ENCODE peak calls at places on chromosomes 11 and 22, in seven cellular contexts. One of them, this sample, is unnamed.

GRCh38 chr11:79592441-79593223 is 151.8 kb upstream of the TENM4 start:
- DNase-seq in IMR-90: no peak
- DNase-seq in mesenchymal stem cell: no peak
- DNase-seq in H1: no peak
- DNase-seq in trophoblast cell: no peak
- DNase-seq in mesendoderm: no peak
- DNase-seq in neuronal stem cell: no peak
- DNase-seq in this sample: no peak

GRCh38 chr11:65651589-65652510 is 10.9 kb downstream of the RELA start:
- DNase-seq in IMR-90: peak
- DNase-seq in mesenchymal stem cell: peak
- DNase-seq in H1: no peak
- DNase-seq in trophoblast cell: peak
- DNase-seq in mesendoderm: no peak
- DNase-seq in neuronal stem cell: no peak
- DNase-seq in this sample: no peak

GRCh38 chr11:130585545-130585944 is 137.1 kb downstream of the ADAMTS15 start:
- DNase-seq in IMR-90: no peak
- DNase-seq in mesenchymal stem cell: no peak
- DNase-seq in H1: no peak
- DNase-seq in trophoblast cell: peak
- DNase-seq in mesendoderm: peak
- DNase-seq in neuronal stem cell: no peak
- DNase-seq in this sample: no peak

GRCh38 chr11:121829159-121829643 is 286.8 kb downstream of the BLID start:
- DNase-seq in IMR-90: peak
- DNase-seq in mesenchymal stem cell: peak
- DNase-seq in H1: no peak
- DNase-seq in trophoblast cell: peak
- DNase-seq in mesendoderm: no peak
- DNase-seq in neuronal stem cell: no peak
- DNase-seq in this sample: no peak

GRCh38 chr11:63749624-63750023 is 19.0 kb downstream of the ZFTA start:
- DNase-seq in IMR-90: no peak
- DNase-seq in mesenchymal stem cell: no peak
- DNase-seq in H1: no peak
- DNase-seq in trophoblast cell: no peak
- DNase-seq in mesendoderm: no peak
- DNase-seq in neuronal stem cell: no peak
- DNase-seq in this sample: no peak

GRCh38 chr11:125903753-125904659 is at the start of gene DDX25:
- DNase-seq in IMR-90: no peak
- DNase-seq in mesenchymal stem cell: no peak
- DNase-seq in H1: peak
- DNase-seq in trophoblast cell: peak
- DNase-seq in mesendoderm: peak
- DNase-seq in neuronal stem cell: peak
- DNase-seq in this sample: peak

GRCh38 chr22:21762712-21763581 is 27.4 kb upstream of the YPEL1 start:
- DNase-seq in IMR-90: no peak
- DNase-seq in mesenchymal stem cell: no peak
- DNase-seq in H1: no peak
- DNase-seq in trophoblast cell: no peak
- DNase-seq in mesendoderm: no peak
- DNase-seq in neuronal stem cell: no peak
- DNase-seq in this sample: no peak

GRCh38 chr22:21989049-21989448 is 6.5 kb upstream of the TOP3B start:
- DNase-seq in IMR-90: no peak
- DNase-seq in mesenchymal stem cell: no peak
- DNase-seq in H1: no peak
- DNase-seq in trophoblast cell: peak
- DNase-seq in mesendoderm: no peak
- DNase-seq in neuronal stem cell: no peak
- DNase-seq in this sample: no peak

GRCh38 chr11:84465040-84465439 is 1162.1 kb downstream of the DLG2 start:
- DNase-seq in IMR-90: no peak
- DNase-seq in mesenchymal stem cell: no peak
- DNase-seq in H1: no peak
- DNase-seq in trophoblast cell: no peak
- DNase-seq in mesendoderm: no peak
- DNase-seq in neuronal stem cell: no peak
- DNase-seq in this sample: no peak

GRCh38 chr11:129740877-129741276 is 74.8 kb upstream of the TMEM45B start:
- DNase-seq in IMR-90: no peak
- DNase-seq in mesenchymal stem cell: no peak
- DNase-seq in H1: no peak
- DNase-seq in trophoblast cell: no peak
- DNase-seq in mesendoderm: no peak
- DNase-seq in neuronal stem cell: no peak
- DNase-seq in this sample: no peak

GRCh38 chr11:2580444-2581050 is 119.2 kb downstream of the KCNQ1OT1 start:
- DNase-seq in IMR-90: no peak
- DNase-seq in mesenchymal stem cell: no peak
- DNase-seq in H1: peak
- DNase-seq in trophoblast cell: no peak
- DNase-seq in mesendoderm: no peak
- DNase-seq in neuronal stem cell: no peak
- DNase-seq in this sample: peak

GRCh38 chr22:46135611-46136538 is 14.5 kb upstream of the PPARA start:
- DNase-seq in IMR-90: no peak
- DNase-seq in mesenchymal stem cell: no peak
- DNase-seq in H1: no peak
- DNase-seq in trophoblast cell: no peak
- DNase-seq in mesendoderm: no peak
- DNase-seq in neuronal stem cell: no peak
- DNase-seq in this sample: no peak

GRCh38 chr22:50271519-50271970 is 1.4 kb upstream of the MAPK11 start:
- DNase-seq in IMR-90: peak
- DNase-seq in mesenchymal stem cell: peak
- DNase-seq in H1: peak
- DNase-seq in trophoblast cell: peak
- DNase-seq in mesendoderm: peak
- DNase-seq in neuronal stem cell: peak
- DNase-seq in this sample: peak

GRCh38 chr11:26834601-26835000 is 112.7 kb upstream of the SLC5A12 start:
- DNase-seq in IMR-90: no peak
- DNase-seq in mesenchymal stem cell: no peak
- DNase-seq in H1: no peak
- DNase-seq in trophoblast cell: no peak
- DNase-seq in mesendoderm: no peak
- DNase-seq in neuronal stem cell: no peak
- DNase-seq in this sample: no peak

GRCh38 chr22:45208696-45208992 is 32.0 kb downstream of the KIAA0930 start:
- DNase-seq in IMR-90: no peak
- DNase-seq in mesenchymal stem cell: no peak
- DNase-seq in H1: no peak
- DNase-seq in trophoblast cell: no peak
- DNase-seq in mesendoderm: no peak
- DNase-seq in neuronal stem cell: no peak
- DNase-seq in this sample: no peak

GRCh38 chr22:28112548-28113043 is 193.5 kb upstream of the PITPNB start:
- DNase-seq in IMR-90: peak
- DNase-seq in mesenchymal stem cell: peak
- DNase-seq in H1: no peak
- DNase-seq in trophoblast cell: peak
- DNase-seq in mesendoderm: peak
- DNase-seq in neuronal stem cell: peak
- DNase-seq in this sample: peak

GRCh38 chr11:2359557-2359956 is 17.6 kb upstream of the CD81 start:
- DNase-seq in IMR-90: no peak
- DNase-seq in mesenchymal stem cell: no peak
- DNase-seq in H1: no peak
- DNase-seq in trophoblast cell: no peak
- DNase-seq in mesendoderm: no peak
- DNase-seq in neuronal stem cell: no peak
- DNase-seq in this sample: no peak

GRCh38 chr11:85874265-85874664 is 19.1 kb downstream of the CCDC83 start:
- DNase-seq in IMR-90: peak
- DNase-seq in mesenchymal stem cell: peak
- DNase-seq in H1: no peak
- DNase-seq in trophoblast cell: no peak
- DNase-seq in mesendoderm: no peak
- DNase-seq in neuronal stem cell: no peak
- DNase-seq in this sample: no peak

GRCh38 chr11:111207213-111207612 is 38.3 kb upstream of the POU2AF2 start:
- DNase-seq in IMR-90: no peak
- DNase-seq in mesenchymal stem cell: no peak
- DNase-seq in H1: no peak
- DNase-seq in trophoblast cell: no peak
- DNase-seq in mesendoderm: no peak
- DNase-seq in neuronal stem cell: no peak
- DNase-seq in this sample: no peak

GRCh38 chr11:111205622-111206385 is 39.7 kb upstream of the POU2AF2 start:
- DNase-seq in IMR-90: no peak
- DNase-seq in mesenchymal stem cell: no peak
- DNase-seq in H1: no peak
- DNase-seq in trophoblast cell: no peak
- DNase-seq in mesendoderm: no peak
- DNase-seq in neuronal stem cell: no peak
- DNase-seq in this sample: no peak

GRCh38 chr11:111206472-111206871 is 39.1 kb upstream of the POU2AF2 start:
- DNase-seq in IMR-90: peak
- DNase-seq in mesenchymal stem cell: no peak
- DNase-seq in H1: no peak
- DNase-seq in trophoblast cell: no peak
- DNase-seq in mesendoderm: no peak
- DNase-seq in neuronal stem cell: no peak
- DNase-seq in this sample: no peak
- H3K4ac ChIP-seq in IMR-90: peak
- H3K4ac ChIP-seq in mesenchymal stem cell: no peak
- H3K4ac ChIP-seq in H1: no peak
- H3K4ac ChIP-seq in trophoblast cell: no peak
- H3K4ac ChIP-seq in mesendoderm: no peak
- H3K4ac ChIP-seq in neuronal stem cell: no peak
- H3K4ac ChIP-seq in this sample: no peak

DNA sequence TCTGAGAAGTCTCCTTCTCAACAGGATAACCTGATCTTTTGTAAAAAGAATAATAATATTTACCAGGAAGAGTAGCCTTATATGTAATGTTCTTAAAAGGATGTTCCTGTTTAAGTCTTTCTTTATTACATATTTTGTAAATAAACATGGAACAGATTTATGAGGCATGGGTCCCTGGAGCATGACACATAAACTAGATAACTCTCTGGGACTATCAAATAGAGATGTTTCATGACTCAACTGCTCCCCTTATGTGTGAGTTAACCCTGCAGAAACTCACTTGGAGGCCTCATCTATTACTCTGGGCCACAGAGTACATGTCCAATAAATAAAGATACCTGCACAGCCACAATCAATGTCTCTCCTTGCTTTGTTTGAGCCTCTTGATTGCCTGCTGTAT is 64.6 kb downstream of the GDPD4 start:
- DNase-seq in IMR-90: peak
- DNase-seq in mesenchymal stem cell: peak
- DNase-seq in H1: no peak
- DNase-seq in trophoblast cell: no peak
- DNase-seq in mesendoderm: no peak
- DNase-seq in neuronal stem cell: no peak
- DNase-seq in this sample: no peak
- H3K4ac ChIP-seq in IMR-90: no peak
- H3K4ac ChIP-seq in mesenchymal stem cell: no peak
- H3K4ac ChIP-seq in H1: no peak
- H3K4ac ChIP-seq in trophoblast cell: no peak
- H3K4ac ChIP-seq in mesendoderm: no peak
- H3K4ac ChIP-seq in neuronal stem cell: no peak
- H3K4ac ChIP-seq in this sample: no peak

DNA sequence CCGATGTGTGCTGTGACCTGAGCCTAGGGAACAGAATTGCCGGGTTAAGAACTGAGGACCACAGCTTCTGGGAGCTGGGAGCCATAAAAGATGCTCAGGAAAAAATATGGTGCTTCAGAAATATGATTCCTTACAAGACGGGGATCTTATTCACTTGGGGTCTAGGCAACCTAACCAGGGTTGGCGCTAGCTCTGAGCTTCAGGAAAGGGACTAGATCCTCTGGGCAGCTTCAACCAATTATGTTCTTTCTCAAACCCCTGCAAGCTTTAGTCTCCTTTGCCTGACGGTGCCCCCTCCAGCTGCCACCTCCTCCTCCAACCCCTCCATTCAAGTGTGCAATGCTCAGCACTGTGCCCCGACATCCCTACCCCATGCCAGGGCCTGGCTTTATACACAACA is 634.1 kb upstream of the CADM1 start:
- DNase-seq in IMR-90: no peak
- DNase-seq in mesenchymal stem cell: no peak
- DNase-seq in H1: no peak
- DNase-seq in trophoblast cell: no peak
- DNase-seq in mesendoderm: no peak
- DNase-seq in neuronal stem cell: no peak
- DNase-seq in this sample: no peak
- H3K4ac ChIP-seq in IMR-90: no peak
- H3K4ac ChIP-seq in mesenchymal stem cell: no peak
- H3K4ac ChIP-seq in H1: no peak
- H3K4ac ChIP-seq in trophoblast cell: no peak
- H3K4ac ChIP-seq in mesendoderm: no peak
- H3K4ac ChIP-seq in neuronal stem cell: no peak
- H3K4ac ChIP-seq in this sample: no peak

GRCh38 chr11:36055356-36055755 is 111.5 kb downstream of the LDLRAD3 start:
- DNase-seq in IMR-90: no peak
- DNase-seq in mesenchymal stem cell: no peak
- DNase-seq in H1: no peak
- DNase-seq in trophoblast cell: no peak
- DNase-seq in mesendoderm: no peak
- DNase-seq in neuronal stem cell: no peak
- DNase-seq in this sample: no peak
- H3K4ac ChIP-seq in IMR-90: no peak
- H3K4ac ChIP-seq in mesenchymal stem cell: no peak
- H3K4ac ChIP-seq in H1: no peak
- H3K4ac ChIP-seq in trophoblast cell: no peak
- H3K4ac ChIP-seq in mesendoderm: no peak
- H3K4ac ChIP-seq in neuronal stem cell: no peak
- H3K4ac ChIP-seq in this sample: no peak

GRCh38 chr11:115617767-115618166 is 113.6 kb upstream of the CADM1 start:
- DNase-seq in IMR-90: peak
- DNase-seq in mesenchymal stem cell: peak
- DNase-seq in H1: no peak
- DNase-seq in trophoblast cell: no peak
- DNase-seq in mesendoderm: no peak
- DNase-seq in neuronal stem cell: no peak
- DNase-seq in this sample: no peak
- H3K4ac ChIP-seq in IMR-90: peak
- H3K4ac ChIP-seq in mesenchymal stem cell: peak
- H3K4ac ChIP-seq in H1: no peak
- H3K4ac ChIP-seq in trophoblast cell: no peak
- H3K4ac ChIP-seq in mesendoderm: no peak
- H3K4ac ChIP-seq in neuronal stem cell: no peak
- H3K4ac ChIP-seq in this sample: no peak

GRCh38 chr11:104843150-104843837 is 55.0 kb downstream of the CASP12 start:
- DNase-seq in IMR-90: no peak
- DNase-seq in mesenchymal stem cell: no peak
- DNase-seq in H1: no peak
- DNase-seq in trophoblast cell: no peak
- DNase-seq in mesendoderm: no peak
- DNase-seq in neuronal stem cell: no peak
- DNase-seq in this sample: no peak
- H3K4ac ChIP-seq in IMR-90: no peak
- H3K4ac ChIP-seq in mesenchymal stem cell: no peak
- H3K4ac ChIP-seq in H1: no peak
- H3K4ac ChIP-seq in trophoblast cell: no peak
- H3K4ac ChIP-seq in mesendoderm: no peak
- H3K4ac ChIP-seq in neuronal stem cell: no peak
- H3K4ac ChIP-seq in this sample: no peak

This sample was measured in H9.